ENCODE peak calls at places on chromosomes 1 and 21, in six cellular contexts. One of them, this sample, is unnamed.
A peak's percentile ranks its signal among the peaks of the same experiment; 100 is the strongest.

GRCh38 chr1:218273757-218274505 is 11.2 kb upstream of the RRP15 start:
- DNase-seq in H9: no peak
- DNase-seq in mesendoderm: no peak
- DNase-seq in neuronal stem cell: no peak
- DNase-seq in mesenchymal stem cell: no peak
- DNase-seq in H1: no peak
- DNase-seq in this sample: no peak

GRCh38 chr1:116910379-116911165 is 856 bp downstream of the PTGFRN start:
- DNase-seq in H9: peak; percentile 55
- DNase-seq in mesendoderm: peak; percentile 63
- DNase-seq in neuronal stem cell: no peak
- DNase-seq in mesenchymal stem cell: peak; percentile 33
- DNase-seq in H1: peak; percentile 70
- DNase-seq in this sample: no peak

GRCh38 chr1:232059726-232060360 is 433.3 kb downstream of the DISC1 start:
- DNase-seq in H9: no peak
- DNase-seq in mesendoderm: no peak
- DNase-seq in neuronal stem cell: no peak
- DNase-seq in mesenchymal stem cell: no peak
- DNase-seq in H1: no peak
- DNase-seq in this sample: no peak

GRCh38 chr1:89519779-89520358 is 4.8 kb upstream of the LRRC8B start:
- DNase-seq in H9: no peak
- DNase-seq in mesendoderm: peak; percentile 45
- DNase-seq in neuronal stem cell: no peak
- DNase-seq in mesenchymal stem cell: peak; percentile 55
- DNase-seq in H1: no peak
- DNase-seq in this sample: peak; percentile 42

GRCh38 chr1:103561612-103562395 is 9.6 kb upstream of the AMY2B start:
- DNase-seq in H9: no peak
- DNase-seq in mesendoderm: no peak
- DNase-seq in neuronal stem cell: no peak
- DNase-seq in mesenchymal stem cell: peak; percentile 22
- DNase-seq in H1: no peak
- DNase-seq in this sample: no peak

GRCh38 chr1:220367833-220368232 is 95.6 kb upstream of the RAB3GAP2 start:
- DNase-seq in H9: no peak
- DNase-seq in mesendoderm: no peak
- DNase-seq in neuronal stem cell: no peak
- DNase-seq in mesenchymal stem cell: no peak
- DNase-seq in H1: no peak
- DNase-seq in this sample: no peak

GRCh38 chr21:34794686-34795085 is 125.9 kb downstream of the CLIC6 start:
- DNase-seq in H9: no peak
- DNase-seq in mesendoderm: peak; percentile 33
- DNase-seq in neuronal stem cell: no peak
- DNase-seq in mesenchymal stem cell: no peak
- DNase-seq in H1: no peak
- DNase-seq in this sample: no peak

GRCh38 chr1:222114536-222115156 is 372.8 kb upstream of the DUSP10 start:
- DNase-seq in H9: no peak
- DNase-seq in mesendoderm: no peak
- DNase-seq in neuronal stem cell: no peak
- DNase-seq in mesenchymal stem cell: no peak
- DNase-seq in H1: no peak
- DNase-seq in this sample: no peak

GRCh38 chr1:199545780-199546179 is 481.7 kb upstream of the NR5A2 start:
- DNase-seq in H9: peak; percentile 46
- DNase-seq in mesendoderm: peak; percentile 60
- DNase-seq in neuronal stem cell: no peak
- DNase-seq in mesenchymal stem cell: no peak
- DNase-seq in H1: no peak
- DNase-seq in this sample: no peak

GRCh38 chr21:45767071-45768006 is 123.8 kb downstream of the PCBP3 start:
- DNase-seq in H9: no peak
- DNase-seq in mesendoderm: no peak
- DNase-seq in neuronal stem cell: no peak
- DNase-seq in mesenchymal stem cell: no peak
- DNase-seq in H1: no peak
- DNase-seq in this sample: peak; percentile 51

GRCh38 chr1:179586107-179586823 is 5.4 kb upstream of the TDRD5 start:
- DNase-seq in H9: peak; percentile 81
- DNase-seq in mesendoderm: peak; percentile 87
- DNase-seq in neuronal stem cell: peak; percentile 54
- DNase-seq in mesenchymal stem cell: no peak
- DNase-seq in H1: peak; percentile 84
- DNase-seq in this sample: no peak

GRCh38 chr1:98813738-98814309 is 152.3 kb downstream of the SNX7 start:
- DNase-seq in H9: no peak
- DNase-seq in mesendoderm: no peak
- DNase-seq in neuronal stem cell: no peak
- DNase-seq in mesenchymal stem cell: no peak
- DNase-seq in H1: no peak
- DNase-seq in this sample: no peak

GRCh38 chr1:38929476-38929875 is 12.2 kb downstream of the RHBDL2 start:
- DNase-seq in H9: peak; percentile 44
- DNase-seq in mesendoderm: no peak
- DNase-seq in neuronal stem cell: peak; percentile 9
- DNase-seq in mesenchymal stem cell: no peak
- DNase-seq in H1: peak; percentile 53
- DNase-seq in this sample: no peak

GRCh38 chr1:206503591-206504362 is 3.6 kb upstream of the RASSF5 start:
- DNase-seq in H9: no peak
- DNase-seq in mesendoderm: no peak
- DNase-seq in neuronal stem cell: no peak
- DNase-seq in mesenchymal stem cell: peak; percentile 98
- DNase-seq in H1: no peak
- DNase-seq in this sample: peak; percentile 98

GRCh38 chr21:43850728-43851295 is 14.2 kb upstream of the AGPAT3 start:
- DNase-seq in H9: no peak
- DNase-seq in mesendoderm: no peak
- DNase-seq in neuronal stem cell: no peak
- DNase-seq in mesenchymal stem cell: no peak
- DNase-seq in H1: no peak
- DNase-seq in this sample: no peak

GRCh38 chr1:19006000-19006399 is 49.5 kb upstream of the IFFO2 start:
- DNase-seq in H9: peak; percentile 67
- DNase-seq in mesendoderm: peak; percentile 48
- DNase-seq in neuronal stem cell: no peak
- DNase-seq in mesenchymal stem cell: no peak
- DNase-seq in H1: no peak
- DNase-seq in this sample: no peak

GRCh38 chr1:170200665-170201397 is 55.1 kb downstream of the NTMT2 start:
- DNase-seq in H9: no peak
- DNase-seq in mesendoderm: no peak
- DNase-seq in neuronal stem cell: no peak
- DNase-seq in mesenchymal stem cell: no peak
- DNase-seq in H1: no peak
- DNase-seq in this sample: peak; percentile 7

GRCh38 chr1:1079408-1080121 is 5.5 kb upstream of the RNF223 start:
- DNase-seq in H9: peak; percentile 81
- DNase-seq in mesendoderm: peak; percentile 99
- DNase-seq in neuronal stem cell: peak; percentile 63
- DNase-seq in mesenchymal stem cell: peak; percentile 96
- DNase-seq in H1: peak; percentile 82
- DNase-seq in this sample: peak; percentile 90

GRCh38 chr1:228420968-228421826 is 4.5 kb upstream of the TRIM17 start:
- DNase-seq in H9: no peak
- DNase-seq in mesendoderm: no peak
- DNase-seq in neuronal stem cell: no peak
- DNase-seq in mesenchymal stem cell: peak; percentile 32
- DNase-seq in H1: no peak
- DNase-seq in this sample: peak; percentile 37

GRCh38 chr1:7043729-7044470 is 258.6 kb downstream of the CAMTA1 start:
- DNase-seq in H9: peak; percentile 39
- DNase-seq in mesendoderm: peak; percentile 22
- DNase-seq in neuronal stem cell: no peak
- DNase-seq in mesenchymal stem cell: no peak
- DNase-seq in H1: no peak
- DNase-seq in this sample: no peak

GRCh38 chr1:34859442-34860200 is at the start of gene SMIM12:
- DNase-seq in H9: peak; percentile 93
- DNase-seq in mesendoderm: peak; percentile 95
- DNase-seq in neuronal stem cell: peak; percentile 84
- DNase-seq in mesenchymal stem cell: peak; percentile 94
- DNase-seq in H1: peak; percentile 88
- DNase-seq in this sample: peak; percentile 90
- H2BK15ac ChIP-seq in H9: no peak within 1 kb of the TSS
- H2BK15ac ChIP-seq in mesendoderm: no peak within 1 kb of the TSS
- H2BK15ac ChIP-seq in neuronal stem cell: no peak within 1 kb of the TSS
- H2BK15ac ChIP-seq in mesenchymal stem cell: no peak within 1 kb of the TSS
- H2BK15ac ChIP-seq in H1: peak within 1 kb of the TSS; percentile 95
- H2BK15ac ChIP-seq in this sample: peak within 1 kb of the TSS; percentile 12

GRCh38 chr1:156814571-156815260 is 1.9 kb downstream of the SH2D2A start:
- DNase-seq in H9: no peak
- DNase-seq in mesendoderm: no peak
- DNase-seq in neuronal stem cell: no peak
- DNase-seq in mesenchymal stem cell: no peak
- DNase-seq in H1: no peak
- DNase-seq in this sample: no peak

GRCh38 chr1:156813750-156814570 is 2.7 kb downstream of the SH2D2A start:
- DNase-seq in H9: peak; percentile 87
- DNase-seq in mesendoderm: peak; percentile 89
- DNase-seq in neuronal stem cell: peak; percentile 27
- DNase-seq in mesenchymal stem cell: peak; percentile 43
- DNase-seq in H1: peak; percentile 91
- DNase-seq in this sample: peak; percentile 33

GRCh38 chr1:156811171-156811570 is 5.5 kb downstream of the SH2D2A start:
- DNase-seq in H9: no peak
- DNase-seq in mesendoderm: no peak
- DNase-seq in neuronal stem cell: no peak
- DNase-seq in mesenchymal stem cell: no peak
- DNase-seq in H1: no peak
- DNase-seq in this sample: no peak

GRCh38 chr1:156813298-156813697 is 3.4 kb downstream of the SH2D2A start:
- DNase-seq in H9: no peak
- DNase-seq in mesendoderm: no peak
- DNase-seq in neuronal stem cell: no peak
- DNase-seq in mesenchymal stem cell: no peak
- DNase-seq in H1: no peak
- DNase-seq in this sample: no peak

GRCh38 chr1:156812293-156812990 is 4.2 kb downstream of the SH2D2A start:
- DNase-seq in H9: no peak
- DNase-seq in mesendoderm: no peak
- DNase-seq in neuronal stem cell: no peak
- DNase-seq in mesenchymal stem cell: no peak
- DNase-seq in H1: no peak
- DNase-seq in this sample: no peak
- H3K4me1 ChIP-seq in H9: no peaks in the 10 kb centered on the region
- H3K4me1 ChIP-seq in mesendoderm: peaks cover 2% of the 10 kb centered on the region
- H3K4me1 ChIP-seq in neuronal stem cell: peaks cover 18% of the 10 kb centered on the region
- H3K4me1 ChIP-seq in mesenchymal stem cell: peaks cover 20% of the 10 kb centered on the region
- H3K4me1 ChIP-seq in H1: peaks cover 5% of the 10 kb centered on the region
- H3K4me1 ChIP-seq in this sample: peaks cover 14% of the 10 kb centered on the region

DNA sequence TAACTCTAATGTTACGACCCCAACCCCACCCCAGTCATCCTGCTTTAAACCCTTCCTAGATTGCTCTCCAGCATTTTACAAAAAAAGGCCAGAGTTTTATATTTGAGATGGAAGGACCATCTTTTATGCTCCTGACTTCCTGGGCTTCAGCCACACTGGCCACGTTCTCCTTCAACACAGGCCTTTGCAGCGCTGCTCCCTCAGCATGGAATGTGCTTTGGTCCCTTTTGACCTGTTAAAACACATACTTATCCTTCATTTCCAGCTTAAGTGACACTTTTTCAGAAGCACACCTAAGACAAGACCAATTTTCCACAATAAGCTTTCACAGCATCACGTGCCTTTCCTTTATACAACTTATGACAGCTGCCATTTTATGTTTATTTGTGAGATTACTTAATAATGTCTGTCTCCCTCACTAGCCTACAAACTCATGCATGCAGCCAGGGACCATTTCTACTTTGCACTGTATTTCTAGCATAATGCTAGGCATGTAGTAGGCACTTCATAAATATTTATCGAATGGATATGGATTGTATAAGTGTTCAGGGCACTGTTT is 34.5 kb downstream of the LHX9 start:
- DNase-seq in H9: no peak
- DNase-seq in mesendoderm: no peak
- DNase-seq in neuronal stem cell: no peak
- DNase-seq in mesenchymal stem cell: no peak
- DNase-seq in H1: no peak
- DNase-seq in this sample: no peak
- H2BK15ac ChIP-seq in H9: no peak overlapping the region
- H2BK15ac ChIP-seq in mesendoderm: no peak overlapping the region
- H2BK15ac ChIP-seq in neuronal stem cell: no peak overlapping the region
- H2BK15ac ChIP-seq in mesenchymal stem cell: no peak overlapping the region
- H2BK15ac ChIP-seq in H1: no peak overlapping the region
- H2BK15ac ChIP-seq in this sample: no peak overlapping the region

GRCh38 chr1:101308001-101308659 is 71.3 kb downstream of the S1PR1 start:
- DNase-seq in H9: no peak
- DNase-seq in mesendoderm: no peak
- DNase-seq in neuronal stem cell: no peak
- DNase-seq in mesenchymal stem cell: no peak
- DNase-seq in H1: no peak
- DNase-seq in this sample: no peak
- H3K4me1 ChIP-seq in H9: peaks cover 3% of the 10 kb centered on the region
- H3K4me1 ChIP-seq in mesendoderm: peaks cover 4% of the 10 kb centered on the region
- H3K4me1 ChIP-seq in neuronal stem cell: peaks cover 3% of the 10 kb centered on the region
- H3K4me1 ChIP-seq in mesenchymal stem cell: peaks cover 5% of the 10 kb centered on the region
- H3K4me1 ChIP-seq in H1: peaks cover 3% of the 10 kb centered on the region
- H3K4me1 ChIP-seq in this sample: no peaks in the 10 kb centered on the region

This sample was measured in IMR-90.